ENCODE peak calls at places on chromosome 1, in nine cellular contexts. A, M, U, E, X, O, C, B and P are unnamed samples.

GRCh38 chr1:30929135-30929889 is 20.8 kb upstream of the SDC3 start:
- DNase-seq in A (peak), M (peak), U (no peak), E (no peak), X (no peak), O (peak), C (peak), B (peak), P (peak)

GRCh38 chr1:116534014-116534739 is 36.6 kb downstream of the CD58 start:
- DNase-seq in A (no peak), M (no peak), U (no peak), E (no peak), X (no peak), O (no peak), C (no peak), B (no peak), P (no peak)

GRCh38 chr1:5934058-5934884 is 58.0 kb downstream of the NPHP4 start:
- DNase-seq in A (no peak), M (no peak), U (no peak), E (no peak), X (no peak), O (no peak), C (no peak), B (no peak), P (no peak)

GRCh38 chr1:34019741-34020552 is 145.1 kb downstream of the CSMD2 start:
- DNase-seq in A (no peak), M (no peak), U (no peak), E (no peak), X (no peak), O (no peak), C (no peak), B (no peak), P (no peak)

GRCh38 chr1:24294228-24294672 is 24.9 kb upstream of the GRHL3 start:
- DNase-seq in A (no peak), M (no peak), U (no peak), E (no peak), X (peak), O (no peak), C (no peak), B (no peak), P (no peak)

GRCh38 chr1:37430074-37430985 is 44.0 kb upstream of the ZC3H12A start:
- DNase-seq in A (no peak), M (no peak), U (no peak), E (no peak), X (no peak), O (no peak), C (no peak), B (no peak), P (no peak)

GRCh38 chr1:29266912-29267311 is 30.6 kb downstream of the PTPRU start:
- DNase-seq in A (no peak), M (no peak), U (no peak), E (no peak), X (no peak), O (no peak), C (no peak), B (no peak), P (no peak)

GRCh38 chr1:226569879-226570547 is 21.4 kb downstream of the STUM start:
- DNase-seq in A (peak), M (peak), U (no peak), E (no peak), X (no peak), O (peak), C (peak), B (peak), P (peak)

GRCh38 chr1:205497351-205497750 is 7.1 kb upstream of the CDK18 start:
- DNase-seq in A (no peak), M (no peak), U (peak), E (no peak), X (no peak), O (no peak), C (no peak), B (no peak), P (no peak)

GRCh38 chr1:1230656-1231399 is 973 bp downstream of the SDF4 start:
- DNase-seq in A (no peak), M (no peak), U (no peak), E (no peak), X (no peak), O (no peak), C (no peak), B (no peak), P (no peak)